ENCODE peak calls at places on chromosomes 3 and 15, in six cellular contexts. B is H9; L is CD4-positive, alpha-beta T cell; M is HCT116; E is Caco-2; A is B cell. W is an unnamed sample.

GRCh38 chr3:197555281-197556261 is at the start of gene BDH1:
- DNase-seq in E (peak; percentile 74), A (peak; percentile 75), L (peak; percentile 48), M (no peak), B (peak; percentile 76), W (no peak)

GRCh38 chr3:162492446-162493081 is 996.0 kb downstream of the OTOL1 start:
- DNase-seq in M (no peak), L (no peak), E (no peak), A (no peak), B (no peak), W (peak; percentile 78)

GRCh38 chr3:14204605-14205284 is 26.1 kb downstream of the LSM3 start:
- DNase-seq in L (no peak), E (peak; percentile 55), A (no peak), M (no peak), B (no peak), W (peak; percentile 75)

GRCh38 chr15:78691167-78691872 is 50.3 kb upstream of the CHRNB4 start:
- DNase-seq in E (no peak), L (no peak), B (no peak), A (no peak), M (no peak), W (no peak)

GRCh38 chr3:49411550-49411967 is 217 bp downstream of the RHOA start:
- DNase-seq in A (peak; percentile 78), B (no peak), L (peak; percentile 29), E (peak; percentile 84), M (no peak), W (no peak)

GRCh38 chr15:36832792-36833191 is 253.4 kb downstream of the CDIN1 start:
- DNase-seq in A (no peak), E (no peak), L (no peak), B (no peak), M (no peak), W (peak; percentile 51)

GRCh38 chr3:31709005-31709404 is 176.3 kb downstream of the STT3B start:
- DNase-seq in A (no peak), B (no peak), L (no peak), E (no peak), M (no peak), W (no peak)

GRCh38 chr3:183185696-183186095 is 23.2 kb upstream of the LAMP3 start:
- DNase-seq in B (no peak), L (no peak), A (no peak), M (no peak), E (no peak), W (peak; percentile 76)

GRCh38 chr15:25775317-25775912 is 87.7 kb downstream of the ATP10A start:
- DNase-seq in M (no peak), A (no peak), E (no peak), L (no peak), B (no peak), W (peak; percentile 79)

GRCh38 chr3:173066044-173066679 is 74.9 kb downstream of the SPATA16 start:
- DNase-seq in M (no peak), L (no peak), B (no peak), A (no peak), E (no peak), W (no peak)

GRCh38 chr15:39682366-39682765 is 100.3 kb downstream of the FSIP1 start:
- DNase-seq in A (no peak), E (no peak), L (no peak), M (no peak), B (no peak), W (peak; percentile 12)

GRCh38 chr3:138426211-138426610 is 8.2 kb upstream of the ESYT3 start:
- DNase-seq in A (no peak), M (peak; percentile 28), E (peak; percentile 32), B (no peak), L (no peak), W (no peak)

GRCh38 chr15:66462630-66463029 is 34.9 kb downstream of the SNAPC5 start:
- DNase-seq in A (no peak), B (no peak), L (no peak), M (no peak), E (no peak), W (no peak)

GRCh38 chr3:151787626-151788025 is 26.3 kb upstream of the AADAC start:
- DNase-seq in E (no peak), A (no peak), L (no peak), B (no peak), M (no peak), W (no peak)

GRCh38 chr3:112751564-112751963 is 95.1 kb downstream of the CD200R1L start:
- DNase-seq in M (no peak), B (no peak), L (no peak), E (no peak), A (no peak), W (no peak)

GRCh38 chr15:63186065-63186464 is 3.3 kb upstream of the RAB8B start:
- DNase-seq in A (no peak), L (no peak), M (no peak), E (no peak), B (no peak), W (peak; percentile 72)

GRCh38 chr3:105806361-105806760 is 62.5 kb downstream of the CBLB start:
- DNase-seq in A (no peak), M (no peak), B (no peak), L (no peak), E (no peak), W (peak; percentile 68)

GRCh38 chr15:70050447-70050846 is 47.3 kb downstream of the TLE3 start:
- DNase-seq in B (no peak), A (no peak), L (no peak), M (no peak), E (no peak), W (no peak)

GRCh38 chr15:68152342-68152741 is 52.8 kb downstream of the CALML4 start:
- DNase-seq in L (no peak), A (no peak), B (no peak), M (no peak), E (no peak), W (no peak)

GRCh38 chr3:121592856-121593702 is at the start of gene FBXO40:
- DNase-seq in B (peak; percentile 98), L (no peak), E (no peak), M (no peak), A (no peak), W (no peak)

GRCh38 chr15:96047255-96047931 is 283.1 kb upstream of the NR2F2 start:
- DNase-seq in E (no peak), L (no peak), A (no peak), B (no peak), M (no peak), W (peak; percentile 79)

GRCh38 chr15:30992465-30992864 is 1.0 kb upstream of the MTMR10 start:
- DNase-seq in M (no peak), E (peak; percentile 23), A (no peak), B (peak; percentile 40), L (no peak), W (no peak)

GRCh38 chr3:161423911-161424522 is 52.7 kb upstream of the SPTSSB start:
- DNase-seq in B (no peak), E (peak; percentile 32), A (peak; percentile 33), M (peak; percentile 34), L (no peak), W (peak; percentile 48)

GRCh38 chr3:42129014-42129953 is 38.1 kb downstream of the TRAK1 start:
- DNase-seq in E (peak; percentile 63), M (peak; percentile 37), A (no peak), L (no peak), B (no peak), W (no peak)

GRCh38 chr15:74226761-74227540 is 9.2 kb upstream of the CCDC33 start:
- DNase-seq in L (no peak), B (no peak), M (no peak), A (no peak), E (no peak), W (no peak)

GRCh38 chr15:74229686-74230085 is 6.4 kb upstream of the CCDC33 start:
- DNase-seq in L (no peak), M (no peak), E (no peak), B (no peak), A (no peak), W (no peak)

GRCh38 chr15:74227968-74228722 is 8.0 kb upstream of the CCDC33 start:
- DNase-seq in A (no peak), E (no peak), L (no peak), M (no peak), B (no peak), W (no peak)

GRCh38 chr15:74231475-74231874 is 4.7 kb upstream of the CCDC33 start:
- DNase-seq in E (no peak), B (no peak), A (no peak), L (no peak), M (no peak), W (no peak)

GRCh38 chr15:74228723-74229081 is 7.4 kb upstream of the CCDC33 start:
- DNase-seq in A (no peak), B (no peak), E (no peak), L (no peak), M (no peak), W (no peak)
- TF ChIP-seq CTCF in A (no peak), B (no peak), E (no peak), L (no peak), M (no peak), W (no peak)

GRCh38 chr3:134749174-134749573 is 45.9 kb upstream of the EPHB1 start:
- DNase-seq in E (no peak), L (no peak), B (no peak), M (no peak), A (no peak), W (no peak)

GRCh38 chr3:134752761-134753461 is 42.1 kb upstream of the EPHB1 start:
- DNase-seq in E (no peak), B (no peak), A (no peak), M (no peak), L (no peak), W (no peak)

GRCh38 chr3:134751831-134752230 is 43.2 kb upstream of the EPHB1 start:
- DNase-seq in B (no peak), A (no peak), M (no peak), L (no peak), E (no peak), W (no peak)

GRCh38 chr3:134748698-134749097 is 46.4 kb upstream of the EPHB1 start:
- DNase-seq in A (no peak), B (no peak), L (no peak), E (no peak), M (no peak), W (no peak)

GRCh38 chr3:134749802-134750553 is 45.1 kb upstream of the EPHB1 start:
- DNase-seq in A (no peak), E (no peak), M (no peak), B (peak; percentile 50), L (no peak), W (no peak)
- TF ChIP-seq CTCF in A (no peak), E (no peak), M (no peak), B (peak; percentile 57), L (no peak), W (no peak)

GRCh38 chr3:129161860-129162271 is 1.0 kb upstream of the ISY1 start:
- DNase-seq in B (peak; percentile 38), E (peak; percentile 35), L (no peak), A (peak; percentile 42), M (no peak), W (peak; percentile 40)
- TF ChIP-seq CTCF in B (peak; percentile 31), E (peak; percentile 5), L (peak; percentile 25), A (peak; percentile 53), M (no peak), W (peak; percentile 3)

DNA sequence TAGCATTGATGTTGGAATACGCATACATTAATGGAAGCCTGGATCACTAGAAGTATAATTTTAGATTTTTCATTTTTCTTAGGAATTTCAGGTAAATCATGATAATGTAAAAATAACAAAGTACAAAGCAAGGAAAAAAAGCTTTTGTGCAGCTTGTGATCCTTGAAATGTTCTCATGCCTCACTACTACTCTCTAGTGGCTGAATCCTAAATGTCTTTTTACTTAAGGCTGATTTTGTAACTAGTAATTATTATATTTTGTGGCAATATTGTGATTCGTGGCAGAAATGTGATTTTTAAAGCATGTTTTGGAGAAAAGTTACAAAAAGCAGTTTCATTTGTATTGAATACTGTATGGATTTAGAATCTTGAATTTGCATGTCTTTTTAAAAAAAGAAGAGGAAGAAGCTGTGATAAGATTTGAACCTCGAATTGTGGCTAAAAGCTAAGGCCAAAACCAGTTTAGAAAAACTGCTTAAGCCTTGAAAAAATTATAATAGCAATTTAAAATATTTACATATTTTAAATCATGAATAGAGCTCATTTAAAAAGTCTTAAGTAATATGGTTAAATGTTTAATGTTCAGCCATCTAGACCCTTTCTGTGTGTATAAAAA is 39.0 kb downstream of the U2SURP start:
- DNase-seq in A (no peak), B (no peak), E (no peak), L (no peak), M (no peak), W (peak; percentile 38)
- TF ChIP-seq CTCF in A (peak; percentile 69), B (peak; percentile 63), E (no peak), L (no peak), M (peak; percentile 59), W (peak; percentile 75)